ENCODE peak calls at places on chromosome 19, in seven cellular contexts. R is pancreas, B is neural progenitor cell, A is kidney epithelial cell, Y is testis, V is stomach, Z is psoas muscle. O is an unnamed sample.

GRCh38 chr19:30079200-30079599 is 137.2 kb downstream of the URI1 start:
- DNase-seq in R (no peak), B (no peak), A (no peak), Y (no peak), V (no peak), Z (no peak), O (no peak)

GRCh38 chr19:42023121-42023942 is 29.3 kb upstream of the ATP1A3 start:
- DNase-seq in R (no peak), B (peak; percentile 55), A (no peak), Y (no peak), V (no peak), Z (no peak), O (peak; percentile 9)

GRCh38 chr19:45547965-45548609 is 36.5 kb downstream of the OPA3 start:
- DNase-seq in R (no peak), B (no peak), A (no peak), Y (no peak), V (no peak), Z (no peak), O (peak; percentile 46)

GRCh38 chr19:4695224-4695731 is 25.1 kb upstream of the MYDGF start:
- DNase-seq in R (no peak), B (no peak), A (no peak), Y (no peak), V (no peak), Z (peak; percentile 87), O (no peak)

GRCh38 chr19:39318071-39318470 is 2.6 kb downstream of the LRFN1 start:
- DNase-seq in R (no peak), B (no peak), A (no peak), Y (no peak), V (no peak), Z (no peak), O (no peak)

GRCh38 chr19:18608102-18608804 is 1.7 kb upstream of the CRLF1 start:
- DNase-seq in R (no peak), B (no peak), A (no peak), Y (no peak), V (no peak), Z (no peak), O (no peak)

GRCh38 chr19:23075031-23075733 is 41.6 kb upstream of the ZNF730 start:
- DNase-seq in R (peak; percentile 54), B (peak; percentile 93), A (peak; percentile 43), Y (peak; percentile 85), V (no peak), Z (peak; percentile 45), O (peak; percentile 1)

GRCh38 chr19:1254081-1254527 is 5.7 kb downstream of the MIDN start:
- DNase-seq in R (no peak), B (no peak), A (no peak), Y (peak; percentile 74), V (no peak), Z (peak; percentile 67), O (no peak)

GRCh38 chr19:10419646-10420443 is 493 bp upstream of the PDE4A start:
- DNase-seq in R (no peak), B (peak; percentile 95), A (no peak), Y (peak; percentile 30), V (no peak), Z (no peak), O (no peak)

GRCh38 chr19:50646074-50646807 is 3.0 kb upstream of the C19orf81 start:
- DNase-seq in R (no peak), B (no peak), A (peak; percentile 18), Y (no peak), V (no peak), Z (no peak), O (no peak)

GRCh38 chr19:49560358-49560900 is 19.9 kb downstream of the NOSIP start:
- DNase-seq in R (no peak), B (no peak), A (no peak), Y (peak; percentile 35), V (no peak), Z (peak; percentile 42), O (peak; percentile 55)

GRCh38 chr19:28313633-28314032 is 899.3 kb downstream of the UQCRFS1 start:
- DNase-seq in R (no peak), B (no peak), A (peak; percentile 63), Y (no peak), V (no peak), Z (peak; percentile 21), O (no peak)

GRCh38 chr19:57903298-57904174 is 12.9 kb downstream of the ZNF417 start:
- DNase-seq in R (no peak), B (peak; percentile 33), A (no peak), Y (no peak), V (no peak), Z (no peak), O (peak; percentile 86)

GRCh38 chr19:3708207-3708931 is at the start of gene TJP3:
- DNase-seq in R (peak; percentile 86), B (no peak), A (no peak), Y (peak; percentile 86), V (peak; percentile 85), Z (no peak), O (peak; percentile 91)

GRCh38 chr19:49564616-49565045 is 15.7 kb downstream of the NOSIP start:
- DNase-seq in R (no peak), B (no peak), A (no peak), Y (no peak), V (no peak), Z (no peak), O (peak; percentile 71)

GRCh38 chr19:6076675-6077463 is 33.4 kb downstream of the RFX2 start:
- DNase-seq in R (no peak), B (no peak), A (no peak), Y (no peak), V (no peak), Z (peak; percentile 41), O (no peak)

GRCh38 chr19:10226376-10227214 is 4.5 kb downstream of the S1PR2 start:
- DNase-seq in R (no peak), B (no peak), A (no peak), Y (peak; percentile 76), V (peak; percentile 44), Z (peak; percentile 83), O (no peak)

GRCh38 chr19:14632286-14632685 is 42.4 kb downstream of the ADGRE3 start:
- DNase-seq in R (no peak), B (no peak), A (no peak), Y (peak; percentile 50), V (no peak), Z (no peak), O (peak; percentile 31)

GRCh38 chr19:5436101-5436947 is 18.9 kb upstream of the ZNRF4 start:
- DNase-seq in R (no peak), B (peak; percentile 95), A (no peak), Y (peak; percentile 70), V (no peak), Z (no peak), O (no peak)

GRCh38 chr19:30442715-30443114 is 70.5 kb downstream of the ZNF536 start:
- DNase-seq in R (no peak), B (no peak), A (no peak), Y (no peak), V (no peak), Z (no peak), O (no peak)

GRCh38 chr19:46374526-46375475 is 27.9 kb downstream of the PPP5C start:
- DNase-seq in R (peak; percentile 46), B (no peak), A (no peak), Y (no peak), V (no peak), Z (no peak), O (no peak)

GRCh38 chr19:11747277-11747676 is 8.5 kb upstream of the ZNF823 start:
- DNase-seq in R (no peak), B (no peak), A (no peak), Y (no peak), V (no peak), Z (no peak), O (no peak)

GRCh38 chr19:11749751-11750150 is 11.0 kb upstream of the ZNF823 start:
- DNase-seq in R (no peak), B (no peak), A (no peak), Y (no peak), V (no peak), Z (no peak), O (no peak)

GRCh38 chr19:11745871-11746270 is 7.1 kb upstream of the ZNF823 start:
- DNase-seq in R (no peak), B (no peak), A (peak; percentile 68), Y (no peak), V (no peak), Z (no peak), O (no peak)
- H3K4me3 ChIP-seq in R (no peak overlapping the region), B (no peak overlapping the region), A (no peak overlapping the region), Y (no peak overlapping the region), V (no peak overlapping the region), Z (no peak overlapping the region), O (no peak overlapping the region)

GRCh38 chr19:32346901-32347300 is 1.5 kb downstream of the ZNF507 start:
- DNase-seq in R (no peak), B (no peak), A (no peak), Y (no peak), V (no peak), Z (no peak), O (no peak)
- H3K4me3 ChIP-seq in R (peak overlapping the region; percentile 33), B (peak overlapping the region; percentile 96), A (peak overlapping the region; percentile 97), Y (no peak overlapping the region), V (peak overlapping the region; percentile 97), Z (peak overlapping the region; percentile 95), O (no peak overlapping the region)

GRCh38 chr19:54188224-54188871 is 1.0 kb downstream of the MBOAT7 start:
- DNase-seq in R (no peak), B (peak; percentile 53), A (no peak), Y (peak; percentile 35), V (no peak), Z (no peak), O (peak; percentile 44)

GRCh38 chr19:54189668-54190502 is 505 bp upstream of the MBOAT7 start:
- DNase-seq in R (peak; percentile 98), B (peak; percentile 100), A (peak; percentile 99), Y (peak; percentile 100), V (peak; percentile 100), Z (peak; percentile 100), O (peak; percentile 100)

GRCh38 chr19:54190942-54191670 is at the start of gene TSEN34:
- DNase-seq in R (peak; percentile 94), B (peak; percentile 92), A (no peak), Y (peak; percentile 93), V (peak; percentile 91), Z (peak; percentile 86), O (no peak)

GRCh38 chr19:54190503-54190941 is 586 bp upstream of the TSEN34 start:
- DNase-seq in R (peak; percentile 99), B (peak; percentile 99), A (peak; percentile 86), Y (peak; percentile 100), V (peak; percentile 100), Z (peak; percentile 99), O (peak; percentile 99)

GRCh38 chr19:54189020-54189667 is at the start of gene MBOAT7:
- DNase-seq in R (no peak), B (no peak), A (no peak), Y (no peak), V (no peak), Z (no peak), O (no peak)
- H3K4me3 ChIP-seq in R (peak within 1 kb of the TSS; percentile 91), B (peak within 1 kb of the TSS; percentile 88), A (peak within 1 kb of the TSS; percentile 77), Y (peak within 1 kb of the TSS; percentile 87), V (peak within 1 kb of the TSS; percentile 79), Z (peak within 1 kb of the TSS; percentile 75), O (peak within 1 kb of the TSS; percentile 70)

DNA sequence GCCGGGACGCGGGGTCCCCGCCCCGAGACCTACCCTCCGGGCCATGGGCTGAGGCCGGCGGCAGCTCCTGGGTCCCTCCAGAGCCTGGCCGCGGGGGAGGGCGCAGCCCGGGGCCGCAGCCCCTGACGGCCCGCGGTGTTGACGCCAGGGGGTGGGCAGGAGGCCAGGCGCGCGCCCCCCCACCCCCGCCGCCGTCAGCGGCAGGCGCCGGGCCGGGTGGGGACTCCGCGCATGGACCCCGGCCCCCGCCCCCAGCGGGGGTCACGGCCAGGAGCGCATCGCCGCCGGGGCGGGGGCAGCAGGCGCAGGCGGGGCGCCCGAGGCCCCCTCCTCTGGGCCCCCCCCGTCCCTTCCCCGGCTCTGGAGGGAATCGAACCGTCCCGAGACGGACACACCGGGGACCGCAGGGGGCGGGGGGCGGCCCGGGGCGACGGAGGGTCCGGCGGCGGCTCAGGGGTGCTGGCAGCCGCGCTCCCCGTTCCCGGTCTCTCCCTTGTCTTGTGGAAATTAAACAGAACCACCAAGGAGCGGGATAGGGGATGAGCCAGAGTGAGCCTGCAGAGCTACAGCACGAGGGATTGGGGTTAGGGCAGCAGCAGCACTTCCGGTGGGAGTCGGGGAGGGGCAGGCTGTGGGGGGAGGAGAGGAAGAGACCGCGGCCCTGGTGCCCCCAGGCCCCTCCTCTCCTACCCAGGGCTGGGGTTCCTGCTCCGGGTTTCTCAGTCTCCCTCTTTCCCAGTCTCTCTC is at the start of gene MEIS3:
- DNase-seq in R (no peak), B (peak; percentile 74), A (no peak), Y (no peak), V (no peak), Z (no peak), O (no peak)
- H3K4me3 ChIP-seq in R (no peak within 1 kb of the TSS), B (peak within 1 kb of the TSS; percentile 57), A (peak within 1 kb of the TSS; percentile 36), Y (peak within 1 kb of the TSS; percentile 53), V (peak within 1 kb of the TSS; percentile 52), Z (peak within 1 kb of the TSS; percentile 42), O (peak within 1 kb of the TSS; percentile 40)

O was measured in small intestine.